ENCODE peak calls at places on chromosomes 6 and 20, in ten cellular contexts. N, Q, I, H, X, K, E, C, Y and D are unnamed samples.

GRCh38 chr6:75280131-75280855 is 4.3 kb downstream of the TMEM30A start:
- DNase-seq in N (no peak), Q (no peak), I (no peak), H (no peak), X (no peak), K (no peak), E (no peak), C (no peak), Y (no peak), D (no peak)

GRCh38 chr6:47116616-47117015 is 74.5 kb upstream of the ADGRF1 start:
- DNase-seq in N (peak; percentile 84), Q (no peak), I (no peak), H (no peak), X (no peak), K (no peak), E (no peak), C (no peak), Y (peak; percentile 79), D (no peak)

GRCh38 chr20:35387334-35387733 is 24.4 kb downstream of the UQCC1 start:
- DNase-seq in N (no peak), Q (no peak), I (no peak), H (peak; percentile 65), X (no peak), K (no peak), E (no peak), C (no peak), Y (no peak), D (peak; percentile 62)

GRCh38 chr6:36330366-36330765 is 6.3 kb downstream of the BNIP5 start:
- DNase-seq in N (no peak), Q (no peak), I (no peak), H (no peak), X (no peak), K (no peak), E (no peak), C (no peak), Y (no peak), D (no peak)

GRCh38 chr6:29424168-29424567 is 9.4 kb downstream of the OR12D1 start:
- DNase-seq in N (no peak), Q (no peak), I (no peak), H (no peak), X (no peak), K (no peak), E (no peak), C (no peak), Y (no peak), D (no peak)

GRCh38 chr20:52974155-52974554 is 2.0 kb downstream of the TSHZ2 start:
- DNase-seq in N (no peak), Q (no peak), I (no peak), H (no peak), X (no peak), K (no peak), E (no peak), C (peak; percentile 48), Y (no peak), D (peak; percentile 28)

GRCh38 chr20:8389381-8390368 is 257.6 kb downstream of the PLCB1 start:
- DNase-seq in N (no peak), Q (peak; percentile 61), I (no peak), H (peak; percentile 81), X (peak; percentile 4), K (no peak), E (no peak), C (no peak), Y (no peak), D (peak; percentile 55)

GRCh38 chr6:152356659-152357058 is 280.5 kb downstream of the SYNE1 start:
- DNase-seq in N (no peak), Q (peak; percentile 54), I (no peak), H (peak; percentile 82), X (no peak), K (no peak), E (no peak), C (no peak), Y (no peak), D (peak; percentile 66)